ENCODE peak calls at places on chromosomes 3 and 15, in ten cellular contexts. One of them, this sample, is unnamed.
A peak's percentile ranks its signal among the peaks of the same experiment; 100 is the strongest.

GRCh38 chr15:73937313-73937695 is 11.0 kb downstream of the LOXL1 start:
- DNase-seq in MCF 10A: no peak
- DNase-seq in GM10248: no peak
- DNase-seq in T-cell: no peak
- DNase-seq in CD8-positive, alpha-beta memory T cell: no peak
- DNase-seq in stimulated activated CD8-positive, alpha-beta memory T cell treated with anti-CD3 and anti-CD28 coated beads, Interleukin-12 subunit alpha, Interleukin-12 subunit beta, amount 100 ng/mL, for 4 hours: no peak
- DNase-seq in WTC11: no peak
- DNase-seq in NCI-H2081: no peak
- DNase-seq in Calu3: no peak
- DNase-seq in adipocyte: no peak
- DNase-seq in this sample: no peak

GRCh38 chr15:66714543-66714981 is 12.5 kb downstream of the SMAD6 start:
- DNase-seq in adipocyte: peak; percentile 45
- DNase-seq in MCF 10A: no peak
- DNase-seq in GM10248: no peak
- DNase-seq in CD8-positive, alpha-beta memory T cell: no peak
- DNase-seq in T-cell: no peak
- DNase-seq in Calu3: no peak
- DNase-seq in stimulated activated CD8-positive, alpha-beta memory T cell treated with anti-CD3 and anti-CD28 coated beads, Interleukin-12 subunit alpha, Interleukin-12 subunit beta, amount 100 ng/mL, for 4 hours: no peak
- DNase-seq in NCI-H2081: no peak
- DNase-seq in WTC11: no peak
- DNase-seq in this sample: no peak

GRCh38 chr3:190514163-190515153 is 573 bp downstream of the IL1RAP start:
- DNase-seq in Calu3: peak; percentile 50
- DNase-seq in stimulated activated CD8-positive, alpha-beta memory T cell treated with anti-CD3 and anti-CD28 coated beads, Interleukin-12 subunit alpha, Interleukin-12 subunit beta, amount 100 ng/mL, for 4 hours: peak; percentile 11
- DNase-seq in NCI-H2081: no peak
- DNase-seq in adipocyte: peak; percentile 82
- DNase-seq in T-cell: no peak
- DNase-seq in CD8-positive, alpha-beta memory T cell: peak; percentile 24
- DNase-seq in WTC11: peak; percentile 25
- DNase-seq in GM10248: peak; percentile 23
- DNase-seq in MCF 10A: peak; percentile 63
- DNase-seq in this sample: peak; percentile 10

GRCh38 chr3:126361211-126361610 is 4.0 kb upstream of the KLF15 start:
- DNase-seq in stimulated activated CD8-positive, alpha-beta memory T cell treated with anti-CD3 and anti-CD28 coated beads, Interleukin-12 subunit alpha, Interleukin-12 subunit beta, amount 100 ng/mL, for 4 hours: no peak
- DNase-seq in NCI-H2081: no peak
- DNase-seq in T-cell: no peak
- DNase-seq in MCF 10A: no peak
- DNase-seq in CD8-positive, alpha-beta memory T cell: no peak
- DNase-seq in adipocyte: no peak
- DNase-seq in GM10248: no peak
- DNase-seq in WTC11: no peak
- DNase-seq in Calu3: no peak
- DNase-seq in this sample: no peak

GRCh38 chr3:32243519-32243918 is 5.0 kb downstream of the CMTM8 start:
- DNase-seq in adipocyte: no peak
- DNase-seq in WTC11: no peak
- DNase-seq in T-cell: no peak
- DNase-seq in stimulated activated CD8-positive, alpha-beta memory T cell treated with anti-CD3 and anti-CD28 coated beads, Interleukin-12 subunit alpha, Interleukin-12 subunit beta, amount 100 ng/mL, for 4 hours: no peak
- DNase-seq in Calu3: no peak
- DNase-seq in GM10248: no peak
- DNase-seq in CD8-positive, alpha-beta memory T cell: no peak
- DNase-seq in MCF 10A: no peak
- DNase-seq in NCI-H2081: no peak
- DNase-seq in this sample: no peak

GRCh38 chr15:101264011-101264410 is 12.2 kb upstream of the CHSY1 start:
- DNase-seq in T-cell: no peak
- DNase-seq in CD8-positive, alpha-beta memory T cell: no peak
- DNase-seq in WTC11: no peak
- DNase-seq in stimulated activated CD8-positive, alpha-beta memory T cell treated with anti-CD3 and anti-CD28 coated beads, Interleukin-12 subunit alpha, Interleukin-12 subunit beta, amount 100 ng/mL, for 4 hours: no peak
- DNase-seq in MCF 10A: no peak
- DNase-seq in adipocyte: no peak
- DNase-seq in NCI-H2081: no peak
- DNase-seq in GM10248: peak; percentile 53
- DNase-seq in Calu3: no peak
- DNase-seq in this sample: no peak

GRCh38 chr3:23710555-23710954 is 95.2 kb upstream of the UBE2E1 start:
- DNase-seq in NCI-H2081: no peak
- DNase-seq in adipocyte: no peak
- DNase-seq in GM10248: no peak
- DNase-seq in CD8-positive, alpha-beta memory T cell: no peak
- DNase-seq in T-cell: no peak
- DNase-seq in MCF 10A: no peak
- DNase-seq in stimulated activated CD8-positive, alpha-beta memory T cell treated with anti-CD3 and anti-CD28 coated beads, Interleukin-12 subunit alpha, Interleukin-12 subunit beta, amount 100 ng/mL, for 4 hours: no peak
- DNase-seq in Calu3: no peak
- DNase-seq in WTC11: peak; percentile 47
- DNase-seq in this sample: no peak

GRCh38 chr15:39127151-39127815 is 453.6 kb upstream of the THBS1 start:
- DNase-seq in CD8-positive, alpha-beta memory T cell: no peak
- DNase-seq in Calu3: no peak
- DNase-seq in adipocyte: peak; percentile 52
- DNase-seq in T-cell: no peak
- DNase-seq in GM10248: no peak
- DNase-seq in stimulated activated CD8-positive, alpha-beta memory T cell treated with anti-CD3 and anti-CD28 coated beads, Interleukin-12 subunit alpha, Interleukin-12 subunit beta, amount 100 ng/mL, for 4 hours: no peak
- DNase-seq in WTC11: no peak
- DNase-seq in MCF 10A: no peak
- DNase-seq in NCI-H2081: peak; percentile 3
- DNase-seq in this sample: no peak

GRCh38 chr3:198032445-198032936 is 72.5 kb downstream of the LMLN start:
- DNase-seq in WTC11: no peak
- DNase-seq in CD8-positive, alpha-beta memory T cell: no peak
- DNase-seq in NCI-H2081: no peak
- DNase-seq in GM10248: no peak
- DNase-seq in stimulated activated CD8-positive, alpha-beta memory T cell treated with anti-CD3 and anti-CD28 coated beads, Interleukin-12 subunit alpha, Interleukin-12 subunit beta, amount 100 ng/mL, for 4 hours: no peak
- DNase-seq in MCF 10A: no peak
- DNase-seq in adipocyte: no peak
- DNase-seq in T-cell: no peak
- DNase-seq in Calu3: no peak
- DNase-seq in this sample: no peak

GRCh38 chr3:128603811-128604447 is 46.7 kb downstream of the RPN1 start:
- DNase-seq in stimulated activated CD8-positive, alpha-beta memory T cell treated with anti-CD3 and anti-CD28 coated beads, Interleukin-12 subunit alpha, Interleukin-12 subunit beta, amount 100 ng/mL, for 4 hours: no peak
- DNase-seq in Calu3: no peak
- DNase-seq in GM10248: no peak
- DNase-seq in NCI-H2081: no peak
- DNase-seq in WTC11: no peak
- DNase-seq in adipocyte: no peak
- DNase-seq in MCF 10A: no peak
- DNase-seq in T-cell: no peak
- DNase-seq in CD8-positive, alpha-beta memory T cell: no peak
- DNase-seq in this sample: no peak

GRCh38 chr15:66646308-66646707 is 55.7 kb upstream of the SMAD6 start:
- DNase-seq in stimulated activated CD8-positive, alpha-beta memory T cell treated with anti-CD3 and anti-CD28 coated beads, Interleukin-12 subunit alpha, Interleukin-12 subunit beta, amount 100 ng/mL, for 4 hours: no peak
- DNase-seq in Calu3: no peak
- DNase-seq in GM10248: no peak
- DNase-seq in CD8-positive, alpha-beta memory T cell: no peak
- DNase-seq in T-cell: no peak
- DNase-seq in NCI-H2081: no peak
- DNase-seq in adipocyte: peak; percentile 77
- DNase-seq in WTC11: no peak
- DNase-seq in MCF 10A: peak; percentile 11
- DNase-seq in this sample: no peak

GRCh38 chr3:109325657-109326056 is 9.3 kb upstream of the DPPA2 start:
- DNase-seq in WTC11: no peak
- DNase-seq in stimulated activated CD8-positive, alpha-beta memory T cell treated with anti-CD3 and anti-CD28 coated beads, Interleukin-12 subunit alpha, Interleukin-12 subunit beta, amount 100 ng/mL, for 4 hours: no peak
- DNase-seq in NCI-H2081: no peak
- DNase-seq in MCF 10A: no peak
- DNase-seq in Calu3: no peak
- DNase-seq in adipocyte: no peak
- DNase-seq in CD8-positive, alpha-beta memory T cell: no peak
- DNase-seq in GM10248: no peak
- DNase-seq in T-cell: no peak
- DNase-seq in this sample: no peak

GRCh38 chr3:94172695-94173310 is 109.9 kb downstream of the NSUN3 start:
- DNase-seq in T-cell: no peak
- DNase-seq in stimulated activated CD8-positive, alpha-beta memory T cell treated with anti-CD3 and anti-CD28 coated beads, Interleukin-12 subunit alpha, Interleukin-12 subunit beta, amount 100 ng/mL, for 4 hours: no peak
- DNase-seq in GM10248: no peak
- DNase-seq in Calu3: no peak
- DNase-seq in adipocyte: no peak
- DNase-seq in CD8-positive, alpha-beta memory T cell: no peak
- DNase-seq in WTC11: no peak
- DNase-seq in NCI-H2081: no peak
- DNase-seq in MCF 10A: no peak
- DNase-seq in this sample: no peak

GRCh38 chr15:83716605-83717004 is 62.7 kb downstream of the ADAMTSL3 start:
- DNase-seq in adipocyte: no peak
- DNase-seq in CD8-positive, alpha-beta memory T cell: no peak
- DNase-seq in stimulated activated CD8-positive, alpha-beta memory T cell treated with anti-CD3 and anti-CD28 coated beads, Interleukin-12 subunit alpha, Interleukin-12 subunit beta, amount 100 ng/mL, for 4 hours: no peak
- DNase-seq in NCI-H2081: no peak
- DNase-seq in T-cell: no peak
- DNase-seq in GM10248: no peak
- DNase-seq in MCF 10A: no peak
- DNase-seq in Calu3: no peak
- DNase-seq in WTC11: no peak
- DNase-seq in this sample: no peak

GRCh38 chr15:40258544-40258943 is 19.7 kb downstream of the PAK6 start:
- DNase-seq in CD8-positive, alpha-beta memory T cell: no peak
- DNase-seq in GM10248: no peak
- DNase-seq in Calu3: no peak
- DNase-seq in NCI-H2081: no peak
- DNase-seq in WTC11: peak; percentile 71
- DNase-seq in MCF 10A: no peak
- DNase-seq in T-cell: no peak
- DNase-seq in stimulated activated CD8-positive, alpha-beta memory T cell treated with anti-CD3 and anti-CD28 coated beads, Interleukin-12 subunit alpha, Interleukin-12 subunit beta, amount 100 ng/mL, for 4 hours: no peak
- DNase-seq in adipocyte: no peak
- DNase-seq in this sample: no peak

GRCh38 chr3:10085738-10086137 is 22.3 kb downstream of the FANCD2OS start:
- DNase-seq in Calu3: peak; percentile 24
- DNase-seq in NCI-H2081: no peak
- DNase-seq in MCF 10A: no peak
- DNase-seq in CD8-positive, alpha-beta memory T cell: no peak
- DNase-seq in GM10248: no peak
- DNase-seq in stimulated activated CD8-positive, alpha-beta memory T cell treated with anti-CD3 and anti-CD28 coated beads, Interleukin-12 subunit alpha, Interleukin-12 subunit beta, amount 100 ng/mL, for 4 hours: no peak
- DNase-seq in adipocyte: no peak
- DNase-seq in T-cell: no peak
- DNase-seq in WTC11: no peak
- DNase-seq in this sample: no peak

GRCh38 chr15:29637555-29637954 is 184.7 kb downstream of the TJP1 start:
- DNase-seq in WTC11: no peak
- DNase-seq in stimulated activated CD8-positive, alpha-beta memory T cell treated with anti-CD3 and anti-CD28 coated beads, Interleukin-12 subunit alpha, Interleukin-12 subunit beta, amount 100 ng/mL, for 4 hours: no peak
- DNase-seq in adipocyte: no peak
- DNase-seq in GM10248: no peak
- DNase-seq in CD8-positive, alpha-beta memory T cell: no peak
- DNase-seq in T-cell: no peak
- DNase-seq in Calu3: no peak
- DNase-seq in MCF 10A: no peak
- DNase-seq in NCI-H2081: no peak
- DNase-seq in this sample: no peak

GRCh38 chr3:179563298-179563934 is 690 bp downstream of the ACTL6A start:
- DNase-seq in NCI-H2081: peak; percentile 77
- DNase-seq in WTC11: peak; percentile 66
- DNase-seq in stimulated activated CD8-positive, alpha-beta memory T cell treated with anti-CD3 and anti-CD28 coated beads, Interleukin-12 subunit alpha, Interleukin-12 subunit beta, amount 100 ng/mL, for 4 hours: peak; percentile 43
- DNase-seq in adipocyte: peak; percentile 89
- DNase-seq in T-cell: peak; percentile 59
- DNase-seq in Calu3: peak; percentile 92
- DNase-seq in CD8-positive, alpha-beta memory T cell: peak; percentile 57
- DNase-seq in MCF 10A: peak; percentile 84
- DNase-seq in GM10248: peak; percentile 70
- DNase-seq in this sample: peak; percentile 60

GRCh38 chr3:5190147-5190791 is 2.8 kb downstream of the EDEM1 start:
- DNase-seq in Calu3: no peak
- DNase-seq in adipocyte: no peak
- DNase-seq in CD8-positive, alpha-beta memory T cell: no peak
- DNase-seq in stimulated activated CD8-positive, alpha-beta memory T cell treated with anti-CD3 and anti-CD28 coated beads, Interleukin-12 subunit alpha, Interleukin-12 subunit beta, amount 100 ng/mL, for 4 hours: no peak
- DNase-seq in WTC11: no peak
- DNase-seq in NCI-H2081: no peak
- DNase-seq in T-cell: no peak
- DNase-seq in GM10248: no peak
- DNase-seq in MCF 10A: no peak
- DNase-seq in this sample: no peak

GRCh38 chr3:106560451-106560966 is 691.7 kb upstream of the CBLB start:
- DNase-seq in NCI-H2081: no peak
- DNase-seq in WTC11: no peak
- DNase-seq in MCF 10A: peak; percentile 79
- DNase-seq in GM10248: no peak
- DNase-seq in adipocyte: peak; percentile 89
- DNase-seq in Calu3: no peak
- DNase-seq in stimulated activated CD8-positive, alpha-beta memory T cell treated with anti-CD3 and anti-CD28 coated beads, Interleukin-12 subunit alpha, Interleukin-12 subunit beta, amount 100 ng/mL, for 4 hours: no peak
- DNase-seq in CD8-positive, alpha-beta memory T cell: no peak
- DNase-seq in T-cell: no peak
- DNase-seq in this sample: no peak

GRCh38 chr15:96356494-96357455 is 26.3 kb downstream of the NR2F2 start:
- DNase-seq in T-cell: peak; percentile 48
- DNase-seq in adipocyte: peak; percentile 95
- DNase-seq in CD8-positive, alpha-beta memory T cell: peak; percentile 51
- DNase-seq in NCI-H2081: peak; percentile 83
- DNase-seq in WTC11: peak; percentile 85
- DNase-seq in GM10248: peak; percentile 79
- DNase-seq in MCF 10A: peak; percentile 75
- DNase-seq in Calu3: peak; percentile 96
- DNase-seq in stimulated activated CD8-positive, alpha-beta memory T cell treated with anti-CD3 and anti-CD28 coated beads, Interleukin-12 subunit alpha, Interleukin-12 subunit beta, amount 100 ng/mL, for 4 hours: peak; percentile 28
- DNase-seq in this sample: peak; percentile 49

GRCh38 chr3:36991923-36992805 is 767 bp downstream of the EPM2AIP1 start:
- DNase-seq in CD8-positive, alpha-beta memory T cell: no peak
- DNase-seq in adipocyte: peak; percentile 57
- DNase-seq in stimulated activated CD8-positive, alpha-beta memory T cell treated with anti-CD3 and anti-CD28 coated beads, Interleukin-12 subunit alpha, Interleukin-12 subunit beta, amount 100 ng/mL, for 4 hours: no peak
- DNase-seq in NCI-H2081: no peak
- DNase-seq in MCF 10A: peak; percentile 55
- DNase-seq in T-cell: no peak
- DNase-seq in WTC11: no peak
- DNase-seq in GM10248: no peak
- DNase-seq in Calu3: no peak
- DNase-seq in this sample: no peak

GRCh38 chr3:7000501-7000900 is 139.6 kb downstream of the GRM7 start:
- DNase-seq in MCF 10A: no peak
- DNase-seq in adipocyte: no peak
- DNase-seq in stimulated activated CD8-positive, alpha-beta memory T cell treated with anti-CD3 and anti-CD28 coated beads, Interleukin-12 subunit alpha, Interleukin-12 subunit beta, amount 100 ng/mL, for 4 hours: no peak
- DNase-seq in GM10248: no peak
- DNase-seq in Calu3: no peak
- DNase-seq in T-cell: no peak
- DNase-seq in CD8-positive, alpha-beta memory T cell: no peak
- DNase-seq in WTC11: no peak
- DNase-seq in NCI-H2081: no peak
- DNase-seq in this sample: no peak

GRCh38 chr15:27694506-27695077 is 404.5 kb downstream of the OCA2 start:
- DNase-seq in stimulated activated CD8-positive, alpha-beta memory T cell treated with anti-CD3 and anti-CD28 coated beads, Interleukin-12 subunit alpha, Interleukin-12 subunit beta, amount 100 ng/mL, for 4 hours: no peak
- DNase-seq in NCI-H2081: no peak
- DNase-seq in CD8-positive, alpha-beta memory T cell: no peak
- DNase-seq in WTC11: no peak
- DNase-seq in T-cell: no peak
- DNase-seq in GM10248: no peak
- DNase-seq in adipocyte: no peak
- DNase-seq in Calu3: no peak
- DNase-seq in MCF 10A: no peak
- DNase-seq in this sample: no peak